ENCODE peak calls at places on chromosomes 2 and 18, in seven cellular contexts. F is mucosa of descending colon; E is PC-3; U is neural progenitor cell; P is colonic mucosa; B is CD4-positive, CD25-positive, alpha-beta regulatory T cell; W is A549. G is an unnamed sample.
A peak's percentile ranks its signal among the peaks of the same experiment; 100 is the strongest.

GRCh38 chr2:44598731-44599529 is 237.2 kb downstream of the CAMKMT start:
- DNase-seq in F (no peak), E (peak; percentile 34), U (no peak), P (no peak), B (no peak), W (no peak), G (peak; percentile 10)

GRCh38 chr2:168798076-168798887 is 4.2 kb upstream of the NOSTRIN start:
- DNase-seq in F (peak; percentile 55), E (no peak), U (peak; percentile 56), P (peak; percentile 65), B (no peak), W (no peak), G (no peak)

GRCh38 chr2:240507778-240508251 is 50.0 kb downstream of the ANKMY1 start:
- DNase-seq in F (no peak), E (no peak), U (no peak), P (no peak), B (no peak), W (no peak), G (no peak)

GRCh38 chr2:156436477-156437085 is 402 bp downstream of the GPD2 start:
- DNase-seq in F (no peak), E (peak; percentile 20), U (peak; percentile 33), P (peak; percentile 60), B (no peak), W (peak; percentile 21), G (peak; percentile 23)

GRCh38 chr2:212923393-212923792 is 228.0 kb downstream of the IKZF2 start:
- DNase-seq in F (no peak), E (peak; percentile 51), U (no peak), P (no peak), B (no peak), W (no peak), G (no peak)

GRCh38 chr2:10378189-10378588 is 69.9 kb downstream of the ODC1 start:
- DNase-seq in F (no peak), E (no peak), U (no peak), P (no peak), B (no peak), W (no peak), G (no peak)

GRCh38 chr2:120503793-120504571 is 158.0 kb downstream of the INHBB start:
- DNase-seq in F (no peak), E (peak; percentile 67), U (peak; percentile 60), P (no peak), B (no peak), W (no peak), G (no peak)

GRCh38 chr2:2791031-2791430 is 460.0 kb upstream of the MYT1L start:
- DNase-seq in F (no peak), E (no peak), U (no peak), P (no peak), B (no peak), W (no peak), G (no peak)

GRCh38 chr2:237177052-237177451 is 91.4 kb downstream of the COPS8 start:
- DNase-seq in F (no peak), E (no peak), U (no peak), P (no peak), B (no peak), W (no peak), G (no peak)

GRCh38 chr2:201122276-201122675 is 6.3 kb downstream of the CFLAR start:
- DNase-seq in F (no peak), E (no peak), U (no peak), P (no peak), B (no peak), W (no peak), G (no peak)
- H3K4me1 ChIP-seq in F (peaks cover 27% of the 10 kb centered on the region), E (peaks cover 13% of the 10 kb centered on the region), U (peaks cover 15% of the 10 kb centered on the region), P (peaks cover 24% of the 10 kb centered on the region), B (peaks cover 94% of the 10 kb centered on the region), W (peaks cover 79% of the 10 kb centered on the region), G (peaks cover 34% of the 10 kb centered on the region)

GRCh38 chr2:19349911-19350677 is 8.3 kb downstream of the OSR1 start:
- DNase-seq in F (peak; percentile 81), E (peak; percentile 25), U (peak; percentile 84), P (peak; percentile 68), B (no peak), W (peak; percentile 58), G (no peak)

GRCh38 chr2:19346983-19347618 is 11.3 kb downstream of the OSR1 start:
- DNase-seq in F (no peak), E (no peak), U (no peak), P (no peak), B (no peak), W (no peak), G (no peak)

GRCh38 chr2:19347619-19348562 is 10.5 kb downstream of the OSR1 start:
- DNase-seq in F (peak; percentile 99), E (peak; percentile 95), U (peak; percentile 95), P (peak; percentile 98), B (peak; percentile 90), W (peak; percentile 98), G (peak; percentile 81)

GRCh38 chr2:19350678-19351401 is 7.6 kb downstream of the OSR1 start:
- DNase-seq in F (no peak), E (no peak), U (no peak), P (no peak), B (no peak), W (no peak), G (no peak)

GRCh38 chr2:19348692-19349091 is 9.7 kb downstream of the OSR1 start:
- DNase-seq in F (peak; percentile 34), E (no peak), U (no peak), P (no peak), B (no peak), W (no peak), G (no peak)
- H3K4me3 ChIP-seq in F (no peak overlapping the region), E (peak overlapping the region; percentile 73), U (peak overlapping the region; percentile 82), P (no peak overlapping the region), B (peak overlapping the region; percentile 41), W (peak overlapping the region; percentile 75), G (peak overlapping the region; percentile 68)

GRCh38 chr18:63315879-63316278 is 3.7 kb downstream of the BCL2 start:
- DNase-seq in F (no peak), E (peak; percentile 44), U (no peak), P (no peak), B (no peak), W (no peak), G (no peak)
- H3K4me1 ChIP-seq in F (peaks cover 7% of the 10 kb centered on the region), E (peaks cover 19% of the 10 kb centered on the region), U (peaks cover 9% of the 10 kb centered on the region), P (no peaks in the 10 kb centered on the region), B (peaks cover 80% of the 10 kb centered on the region), W (peaks cover 9% of the 10 kb centered on the region), G (peaks cover 11% of the 10 kb centered on the region)

GRCh38 chr2:174570325-174570958 is 27.2 kb downstream of the WIPF1 start:
- DNase-seq in F (no peak), E (peak; percentile 13), U (no peak), P (no peak), B (no peak), W (no peak), G (no peak)

GRCh38 chr2:174572556-174572955 is 25.0 kb downstream of the WIPF1 start:
- DNase-seq in F (no peak), E (no peak), U (no peak), P (no peak), B (no peak), W (no peak), G (no peak)

GRCh38 chr2:174573621-174574081 is 24.0 kb downstream of the WIPF1 start:
- DNase-seq in F (no peak), E (no peak), U (no peak), P (no peak), B (no peak), W (no peak), G (no peak)

GRCh38 chr2:174574657-174575056 is 22.9 kb downstream of the WIPF1 start:
- DNase-seq in F (no peak), E (no peak), U (no peak), P (no peak), B (no peak), W (no peak), G (no peak)

GRCh38 chr2:174571669-174572323 is 25.8 kb downstream of the WIPF1 start:
- DNase-seq in F (no peak), E (no peak), U (no peak), P (no peak), B (no peak), W (no peak), G (no peak)
- H3K4me3 ChIP-seq in F (no peak overlapping the region), E (no peak overlapping the region), U (no peak overlapping the region), P (no peak overlapping the region), B (no peak overlapping the region), W (no peak overlapping the region), G (no peak overlapping the region)

DNA sequence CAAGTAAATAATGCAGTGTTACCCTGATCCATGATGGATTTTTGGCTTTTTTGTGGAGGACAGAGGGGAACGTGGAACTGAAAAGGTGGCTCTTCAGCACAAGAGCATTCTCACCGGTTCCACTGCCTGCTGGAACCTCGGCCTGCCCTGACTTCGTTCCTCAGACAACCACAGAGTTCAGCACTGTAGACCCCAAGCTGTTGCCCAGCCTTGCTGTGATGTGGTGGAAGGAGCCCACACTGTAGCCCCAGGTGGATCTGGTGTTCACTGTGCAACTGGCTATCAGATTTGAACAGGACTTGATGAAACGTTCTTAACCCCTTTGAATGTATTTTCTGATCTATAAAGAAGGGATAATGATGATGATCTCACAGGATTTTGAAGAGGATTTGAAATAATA is 293.5 kb downstream of the TRIB2 start:
- DNase-seq in F (no peak), E (no peak), U (no peak), P (no peak), B (no peak), W (no peak), G (no peak)
- H3K4me1 ChIP-seq in F (no peaks in the 10 kb centered on the region), E (peaks cover 7% of the 10 kb centered on the region), U (peaks cover 19% of the 10 kb centered on the region), P (no peaks in the 10 kb centered on the region), B (peaks cover 3% of the 10 kb centered on the region), W (no peaks in the 10 kb centered on the region), G (no peaks in the 10 kb centered on the region)

DNA sequence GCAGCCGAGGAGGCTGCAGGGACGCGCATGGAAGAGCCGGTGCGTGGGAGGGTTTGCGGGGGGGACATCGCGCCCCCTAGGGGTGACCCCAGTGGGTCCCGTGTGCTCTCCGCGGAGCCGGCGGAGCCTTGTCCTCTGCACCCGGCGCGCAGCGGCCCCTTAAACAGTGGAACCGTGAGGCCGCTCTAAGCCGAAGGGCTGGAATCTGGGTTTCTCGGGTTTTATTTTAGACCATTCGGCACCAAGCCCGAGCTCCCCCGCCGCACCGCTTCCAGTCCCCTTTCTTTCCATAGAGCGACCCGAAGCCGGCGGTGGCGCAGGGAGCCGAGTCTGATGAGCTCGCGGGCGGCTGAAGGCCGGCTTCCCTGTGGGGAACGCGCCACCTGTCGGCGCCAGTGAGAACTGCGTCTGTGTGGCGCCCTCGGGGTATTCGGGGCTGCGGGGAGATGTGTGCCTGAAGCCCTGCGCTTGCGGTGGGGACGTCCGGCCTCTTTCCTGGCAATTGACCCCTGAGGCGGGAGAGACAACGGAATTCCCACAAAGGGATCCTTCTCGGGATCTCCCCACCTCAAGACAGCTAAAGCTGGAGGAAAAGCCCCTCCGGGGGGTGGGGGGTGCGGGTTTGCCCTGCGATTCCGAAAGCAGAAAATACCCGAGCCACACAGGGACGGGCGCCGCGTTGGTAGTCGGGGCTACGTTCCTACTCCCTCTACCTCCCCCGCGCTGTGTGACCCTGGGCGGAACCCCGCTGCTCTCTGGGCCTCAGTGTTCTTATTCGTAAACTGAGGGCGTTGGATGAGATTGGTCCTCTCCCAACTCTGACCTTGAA is 8.2 kb upstream of the EN1 start:
- DNase-seq in F (peak; percentile 86), E (peak; percentile 88), U (peak; percentile 94), P (peak; percentile 85), B (peak; percentile 58), W (peak; percentile 78), G (peak; percentile 78)
- H3K4me3 ChIP-seq in F (no peak overlapping the region), E (peak overlapping the region; percentile 72), U (peak overlapping the region; percentile 24), P (peak overlapping the region; percentile 26), B (no peak overlapping the region), W (peak overlapping the region; percentile 45), G (peak overlapping the region; percentile 40)

GRCh38 chr2:60317029-60317386 is 236.4 kb downstream of the BCL11A start:
- DNase-seq in F (no peak), E (no peak), U (no peak), P (no peak), B (no peak), W (no peak), G (no peak)
- H3K4me1 ChIP-seq in F (no peaks in the 10 kb centered on the region), E (no peaks in the 10 kb centered on the region), U (peaks cover 22% of the 10 kb centered on the region), P (no peaks in the 10 kb centered on the region), B (no peaks in the 10 kb centered on the region), W (no peaks in the 10 kb centered on the region), G (peaks cover 7% of the 10 kb centered on the region)

G was measured in HAP-1.